ENCODE peak calls at places on chromosomes 2 and 18, in ten cellular contexts. One of them, this sample, is unnamed.
A peak's percentile ranks its signal among the peaks of the same experiment; 100 is the strongest.

GRCh38 chr2:85936421-85937068 is 47.8 kb upstream of the ST3GAL5 start:
- DNase-seq in stimulated activated CD8-positive, alpha-beta memory T cell treated with anti-CD3 and anti-CD28 coated beads, Interleukin-4, amount 100 ng/mL, for 24 hours: no peak
- DNase-seq in NCI-H1417: no peak
- DNase-seq in NAMALWA: no peak
- DNase-seq in cardiac septum: no peak
- DNase-seq in renal cortical epithelial cell: peak; percentile 13
- DNase-seq in activated CD4-positive, alpha-beta T cell treated with anti-CD3 and anti-CD28 coated beads for 4 hours: no peak
- DNase-seq in cardiac fibroblast: peak; percentile 23
- DNase-seq in skeletal muscle cell: no peak
- DNase-seq in MCF 10A: no peak
- DNase-seq in this sample: peak; percentile 35

GRCh38 chr2:70830333-70830732 is 5.3 kb downstream of the CD207 start:
- DNase-seq in stimulated activated CD8-positive, alpha-beta memory T cell treated with anti-CD3 and anti-CD28 coated beads, Interleukin-4, amount 100 ng/mL, for 24 hours: no peak
- DNase-seq in cardiac septum: no peak
- DNase-seq in NCI-H1417: no peak
- DNase-seq in NAMALWA: no peak
- DNase-seq in skeletal muscle cell: no peak
- DNase-seq in cardiac fibroblast: peak; percentile 2
- DNase-seq in MCF 10A: no peak
- DNase-seq in activated CD4-positive, alpha-beta T cell treated with anti-CD3 and anti-CD28 coated beads for 4 hours: no peak
- DNase-seq in renal cortical epithelial cell: no peak
- DNase-seq in this sample: peak; percentile 15

GRCh38 chr2:235330775-235331438 is 162.9 kb upstream of the AGAP1 start:
- DNase-seq in activated CD4-positive, alpha-beta T cell treated with anti-CD3 and anti-CD28 coated beads for 4 hours: no peak
- DNase-seq in stimulated activated CD8-positive, alpha-beta memory T cell treated with anti-CD3 and anti-CD28 coated beads, Interleukin-4, amount 100 ng/mL, for 24 hours: no peak
- DNase-seq in skeletal muscle cell: peak; percentile 97
- DNase-seq in renal cortical epithelial cell: no peak
- DNase-seq in cardiac fibroblast: peak; percentile 94
- DNase-seq in MCF 10A: peak; percentile 97
- DNase-seq in NAMALWA: no peak
- DNase-seq in cardiac septum: no peak
- DNase-seq in NCI-H1417: no peak
- DNase-seq in this sample: peak; percentile 15

GRCh38 chr2:40127890-40128548 is 323.9 kb downstream of the SLC8A1 start:
- DNase-seq in stimulated activated CD8-positive, alpha-beta memory T cell treated with anti-CD3 and anti-CD28 coated beads, Interleukin-4, amount 100 ng/mL, for 24 hours: no peak
- DNase-seq in cardiac fibroblast: peak; percentile 82
- DNase-seq in renal cortical epithelial cell: no peak
- DNase-seq in NAMALWA: no peak
- DNase-seq in NCI-H1417: no peak
- DNase-seq in MCF 10A: no peak
- DNase-seq in cardiac septum: no peak
- DNase-seq in activated CD4-positive, alpha-beta T cell treated with anti-CD3 and anti-CD28 coated beads for 4 hours: no peak
- DNase-seq in skeletal muscle cell: peak; percentile 59
- DNase-seq in this sample: no peak

GRCh38 chr2:43340945-43341356 is 114.5 kb upstream of the ZFP36L2 start:
- DNase-seq in activated CD4-positive, alpha-beta T cell treated with anti-CD3 and anti-CD28 coated beads for 4 hours: no peak
- DNase-seq in cardiac fibroblast: peak; percentile 74
- DNase-seq in skeletal muscle cell: no peak
- DNase-seq in NCI-H1417: no peak
- DNase-seq in cardiac septum: no peak
- DNase-seq in MCF 10A: peak; percentile 27
- DNase-seq in renal cortical epithelial cell: peak; percentile 80
- DNase-seq in stimulated activated CD8-positive, alpha-beta memory T cell treated with anti-CD3 and anti-CD28 coated beads, Interleukin-4, amount 100 ng/mL, for 24 hours: no peak
- DNase-seq in NAMALWA: no peak
- DNase-seq in this sample: peak; percentile 93

GRCh38 chr2:154240921-154241379 is 369.2 kb downstream of the GALNT13 start:
- DNase-seq in NCI-H1417: no peak
- DNase-seq in skeletal muscle cell: no peak
- DNase-seq in NAMALWA: no peak
- DNase-seq in renal cortical epithelial cell: no peak
- DNase-seq in cardiac septum: peak; percentile 64
- DNase-seq in cardiac fibroblast: no peak
- DNase-seq in activated CD4-positive, alpha-beta T cell treated with anti-CD3 and anti-CD28 coated beads for 4 hours: no peak
- DNase-seq in stimulated activated CD8-positive, alpha-beta memory T cell treated with anti-CD3 and anti-CD28 coated beads, Interleukin-4, amount 100 ng/mL, for 24 hours: no peak
- DNase-seq in MCF 10A: no peak
- DNase-seq in this sample: no peak

GRCh38 chr18:46412831-46413371 is 244.1 kb downstream of the LOXHD1 start:
- DNase-seq in NCI-H1417: peak; percentile 71
- DNase-seq in MCF 10A: no peak
- DNase-seq in cardiac septum: no peak
- DNase-seq in activated CD4-positive, alpha-beta T cell treated with anti-CD3 and anti-CD28 coated beads for 4 hours: no peak
- DNase-seq in skeletal muscle cell: no peak
- DNase-seq in NAMALWA: no peak
- DNase-seq in cardiac fibroblast: no peak
- DNase-seq in stimulated activated CD8-positive, alpha-beta memory T cell treated with anti-CD3 and anti-CD28 coated beads, Interleukin-4, amount 100 ng/mL, for 24 hours: no peak
- DNase-seq in renal cortical epithelial cell: no peak
- DNase-seq in this sample: no peak

GRCh38 chr2:175004980-175005832 is at the start of gene CHN1:
- DNase-seq in MCF 10A: peak; percentile 57
- DNase-seq in NAMALWA: no peak
- DNase-seq in cardiac fibroblast: peak; percentile 58
- DNase-seq in cardiac septum: peak; percentile 87
- DNase-seq in skeletal muscle cell: no peak
- DNase-seq in stimulated activated CD8-positive, alpha-beta memory T cell treated with anti-CD3 and anti-CD28 coated beads, Interleukin-4, amount 100 ng/mL, for 24 hours: peak; percentile 56
- DNase-seq in activated CD4-positive, alpha-beta T cell treated with anti-CD3 and anti-CD28 coated beads for 4 hours: peak; percentile 65
- DNase-seq in NCI-H1417: peak; percentile 79
- DNase-seq in renal cortical epithelial cell: peak; percentile 21
- DNase-seq in this sample: peak; percentile 91

GRCh38 chr2:145277922-145278321 is 758.0 kb upstream of the ZEB2 start:
- DNase-seq in stimulated activated CD8-positive, alpha-beta memory T cell treated with anti-CD3 and anti-CD28 coated beads, Interleukin-4, amount 100 ng/mL, for 24 hours: no peak
- DNase-seq in NAMALWA: no peak
- DNase-seq in cardiac fibroblast: peak; percentile 48
- DNase-seq in renal cortical epithelial cell: peak; percentile 29
- DNase-seq in activated CD4-positive, alpha-beta T cell treated with anti-CD3 and anti-CD28 coated beads for 4 hours: no peak
- DNase-seq in NCI-H1417: no peak
- DNase-seq in MCF 10A: no peak
- DNase-seq in cardiac septum: no peak
- DNase-seq in skeletal muscle cell: no peak
- DNase-seq in this sample: no peak

GRCh38 chr2:42110287-42110973 is 58.7 kb upstream of the EML4 start:
- DNase-seq in stimulated activated CD8-positive, alpha-beta memory T cell treated with anti-CD3 and anti-CD28 coated beads, Interleukin-4, amount 100 ng/mL, for 24 hours: no peak
- DNase-seq in MCF 10A: no peak
- DNase-seq in cardiac septum: no peak
- DNase-seq in cardiac fibroblast: peak; percentile 42
- DNase-seq in renal cortical epithelial cell: no peak
- DNase-seq in NCI-H1417: no peak
- DNase-seq in NAMALWA: no peak
- DNase-seq in skeletal muscle cell: no peak
- DNase-seq in activated CD4-positive, alpha-beta T cell treated with anti-CD3 and anti-CD28 coated beads for 4 hours: no peak
- DNase-seq in this sample: no peak

GRCh38 chr2:204665771-204666170 is 120.5 kb downstream of the PARD3B start:
- DNase-seq in NAMALWA: no peak
- DNase-seq in stimulated activated CD8-positive, alpha-beta memory T cell treated with anti-CD3 and anti-CD28 coated beads, Interleukin-4, amount 100 ng/mL, for 24 hours: no peak
- DNase-seq in cardiac fibroblast: no peak
- DNase-seq in renal cortical epithelial cell: no peak
- DNase-seq in NCI-H1417: no peak
- DNase-seq in MCF 10A: no peak
- DNase-seq in activated CD4-positive, alpha-beta T cell treated with anti-CD3 and anti-CD28 coated beads for 4 hours: no peak
- DNase-seq in skeletal muscle cell: no peak
- DNase-seq in cardiac septum: no peak
- DNase-seq in this sample: no peak

GRCh38 chr2:26681656-26682055 is 10.9 kb upstream of the KCNK3 start:
- DNase-seq in skeletal muscle cell: no peak
- DNase-seq in cardiac septum: peak; percentile 7
- DNase-seq in cardiac fibroblast: no peak
- DNase-seq in stimulated activated CD8-positive, alpha-beta memory T cell treated with anti-CD3 and anti-CD28 coated beads, Interleukin-4, amount 100 ng/mL, for 24 hours: no peak
- DNase-seq in NCI-H1417: no peak
- DNase-seq in renal cortical epithelial cell: no peak
- DNase-seq in activated CD4-positive, alpha-beta T cell treated with anti-CD3 and anti-CD28 coated beads for 4 hours: no peak
- DNase-seq in NAMALWA: no peak
- DNase-seq in MCF 10A: no peak
- DNase-seq in this sample: no peak

GRCh38 chr2:16270441-16270840 is 330.1 kb downstream of the MYCN start:
- DNase-seq in cardiac fibroblast: no peak
- DNase-seq in NCI-H1417: no peak
- DNase-seq in renal cortical epithelial cell: no peak
- DNase-seq in MCF 10A: no peak
- DNase-seq in skeletal muscle cell: no peak
- DNase-seq in cardiac septum: no peak
- DNase-seq in NAMALWA: no peak
- DNase-seq in stimulated activated CD8-positive, alpha-beta memory T cell treated with anti-CD3 and anti-CD28 coated beads, Interleukin-4, amount 100 ng/mL, for 24 hours: no peak
- DNase-seq in activated CD4-positive, alpha-beta T cell treated with anti-CD3 and anti-CD28 coated beads for 4 hours: no peak
- DNase-seq in this sample: no peak

GRCh38 chr18:37179384-37179783 is 350.5 kb downstream of the KIAA1328 start:
- DNase-seq in MCF 10A: no peak
- DNase-seq in cardiac septum: no peak
- DNase-seq in stimulated activated CD8-positive, alpha-beta memory T cell treated with anti-CD3 and anti-CD28 coated beads, Interleukin-4, amount 100 ng/mL, for 24 hours: no peak
- DNase-seq in activated CD4-positive, alpha-beta T cell treated with anti-CD3 and anti-CD28 coated beads for 4 hours: no peak
- DNase-seq in NCI-H1417: no peak
- DNase-seq in NAMALWA: no peak
- DNase-seq in cardiac fibroblast: no peak
- DNase-seq in skeletal muscle cell: no peak
- DNase-seq in renal cortical epithelial cell: no peak
- DNase-seq in this sample: no peak

GRCh38 chr2:85501244-85501643 is 37.7 kb upstream of the MAT2A start:
- DNase-seq in activated CD4-positive, alpha-beta T cell treated with anti-CD3 and anti-CD28 coated beads for 4 hours: no peak
- DNase-seq in NAMALWA: no peak
- DNase-seq in renal cortical epithelial cell: no peak
- DNase-seq in stimulated activated CD8-positive, alpha-beta memory T cell treated with anti-CD3 and anti-CD28 coated beads, Interleukin-4, amount 100 ng/mL, for 24 hours: no peak
- DNase-seq in MCF 10A: no peak
- DNase-seq in NCI-H1417: no peak
- DNase-seq in cardiac septum: peak; percentile 70
- DNase-seq in cardiac fibroblast: no peak
- DNase-seq in skeletal muscle cell: no peak
- DNase-seq in this sample: no peak

GRCh38 chr2:71498261-71498701 is 44.9 kb downstream of the DYSF start:
- DNase-seq in stimulated activated CD8-positive, alpha-beta memory T cell treated with anti-CD3 and anti-CD28 coated beads, Interleukin-4, amount 100 ng/mL, for 24 hours: no peak
- DNase-seq in cardiac fibroblast: peak; percentile 98
- DNase-seq in NCI-H1417: no peak
- DNase-seq in skeletal muscle cell: peak; percentile 56
- DNase-seq in renal cortical epithelial cell: peak; percentile 97
- DNase-seq in activated CD4-positive, alpha-beta T cell treated with anti-CD3 and anti-CD28 coated beads for 4 hours: no peak
- DNase-seq in MCF 10A: peak; percentile 55
- DNase-seq in NAMALWA: no peak
- DNase-seq in cardiac septum: peak; percentile 38
- DNase-seq in this sample: peak; percentile 88

GRCh38 chr2:35410431-35411061 is 945.0 kb upstream of the CRIM1 start:
- DNase-seq in MCF 10A: peak; percentile 62
- DNase-seq in NCI-H1417: no peak
- DNase-seq in renal cortical epithelial cell: peak; percentile 39
- DNase-seq in cardiac fibroblast: peak; percentile 50
- DNase-seq in stimulated activated CD8-positive, alpha-beta memory T cell treated with anti-CD3 and anti-CD28 coated beads, Interleukin-4, amount 100 ng/mL, for 24 hours: peak; percentile 27
- DNase-seq in NAMALWA: peak; percentile 59
- DNase-seq in activated CD4-positive, alpha-beta T cell treated with anti-CD3 and anti-CD28 coated beads for 4 hours: peak; percentile 5
- DNase-seq in skeletal muscle cell: no peak
- DNase-seq in cardiac septum: no peak
- DNase-seq in this sample: peak; percentile 76

GRCh38 chr2:213980883-213981282 is 430.0 kb upstream of the VWC2L start:
- DNase-seq in skeletal muscle cell: no peak
- DNase-seq in NCI-H1417: no peak
- DNase-seq in renal cortical epithelial cell: no peak
- DNase-seq in NAMALWA: no peak
- DNase-seq in MCF 10A: no peak
- DNase-seq in cardiac fibroblast: peak; percentile 40
- DNase-seq in cardiac septum: no peak
- DNase-seq in stimulated activated CD8-positive, alpha-beta memory T cell treated with anti-CD3 and anti-CD28 coated beads, Interleukin-4, amount 100 ng/mL, for 24 hours: no peak
- DNase-seq in activated CD4-positive, alpha-beta T cell treated with anti-CD3 and anti-CD28 coated beads for 4 hours: no peak
- DNase-seq in this sample: peak; percentile 28

GRCh38 chr2:25337891-25338290 is 3.8 kb downstream of the DNMT3A start:
- DNase-seq in NCI-H1417: no peak
- DNase-seq in NAMALWA: no peak
- DNase-seq in activated CD4-positive, alpha-beta T cell treated with anti-CD3 and anti-CD28 coated beads for 4 hours: no peak
- DNase-seq in cardiac septum: no peak
- DNase-seq in stimulated activated CD8-positive, alpha-beta memory T cell treated with anti-CD3 and anti-CD28 coated beads, Interleukin-4, amount 100 ng/mL, for 24 hours: no peak
- DNase-seq in renal cortical epithelial cell: no peak
- DNase-seq in MCF 10A: no peak
- DNase-seq in skeletal muscle cell: no peak
- DNase-seq in cardiac fibroblast: no peak
- DNase-seq in this sample: no peak

GRCh38 chr18:63949068-63949737 is at the start of gene HMSD:
- DNase-seq in activated CD4-positive, alpha-beta T cell treated with anti-CD3 and anti-CD28 coated beads for 4 hours: peak; percentile 26
- DNase-seq in cardiac fibroblast: peak; percentile 42
- DNase-seq in NAMALWA: no peak
- DNase-seq in stimulated activated CD8-positive, alpha-beta memory T cell treated with anti-CD3 and anti-CD28 coated beads, Interleukin-4, amount 100 ng/mL, for 24 hours: peak; percentile 33
- DNase-seq in skeletal muscle cell: no peak
- DNase-seq in cardiac septum: no peak
- DNase-seq in MCF 10A: no peak
- DNase-seq in NCI-H1417: peak; percentile 53
- DNase-seq in renal cortical epithelial cell: peak; percentile 20
- DNase-seq in this sample: peak; percentile 32

GRCh38 chr2:7674606-7675005 is 757.4 kb downstream of the RNF144A start:
- DNase-seq in cardiac septum: no peak
- DNase-seq in cardiac fibroblast: no peak
- DNase-seq in skeletal muscle cell: no peak
- DNase-seq in renal cortical epithelial cell: no peak
- DNase-seq in NCI-H1417: no peak
- DNase-seq in activated CD4-positive, alpha-beta T cell treated with anti-CD3 and anti-CD28 coated beads for 4 hours: no peak
- DNase-seq in MCF 10A: no peak
- DNase-seq in stimulated activated CD8-positive, alpha-beta memory T cell treated with anti-CD3 and anti-CD28 coated beads, Interleukin-4, amount 100 ng/mL, for 24 hours: no peak
- DNase-seq in NAMALWA: no peak
- DNase-seq in this sample: no peak

GRCh38 chr2:36800381-36800780 is 103.9 kb downstream of the VIT start:
- DNase-seq in NAMALWA: no peak
- DNase-seq in MCF 10A: no peak
- DNase-seq in activated CD4-positive, alpha-beta T cell treated with anti-CD3 and anti-CD28 coated beads for 4 hours: peak; percentile 29
- DNase-seq in cardiac fibroblast: no peak
- DNase-seq in renal cortical epithelial cell: no peak
- DNase-seq in stimulated activated CD8-positive, alpha-beta memory T cell treated with anti-CD3 and anti-CD28 coated beads, Interleukin-4, amount 100 ng/mL, for 24 hours: peak; percentile 47
- DNase-seq in cardiac septum: no peak
- DNase-seq in skeletal muscle cell: no peak
- DNase-seq in NCI-H1417: no peak
- DNase-seq in this sample: no peak

GRCh38 chr18:59155140-59155539 is 15.5 kb downstream of the SEC11C start:
- DNase-seq in stimulated activated CD8-positive, alpha-beta memory T cell treated with anti-CD3 and anti-CD28 coated beads, Interleukin-4, amount 100 ng/mL, for 24 hours: no peak
- DNase-seq in activated CD4-positive, alpha-beta T cell treated with anti-CD3 and anti-CD28 coated beads for 4 hours: no peak
- DNase-seq in renal cortical epithelial cell: peak; percentile 98
- DNase-seq in NCI-H1417: no peak
- DNase-seq in MCF 10A: no peak
- DNase-seq in cardiac septum: no peak
- DNase-seq in skeletal muscle cell: no peak
- DNase-seq in cardiac fibroblast: peak; percentile 45
- DNase-seq in NAMALWA: no peak
- DNase-seq in this sample: no peak

GRCh38 chr2:129794116-129794515 is 185.3 kb upstream of the RAB6C start:
- DNase-seq in NCI-H1417: no peak
- DNase-seq in skeletal muscle cell: no peak
- DNase-seq in cardiac fibroblast: no peak
- DNase-seq in activated CD4-positive, alpha-beta T cell treated with anti-CD3 and anti-CD28 coated beads for 4 hours: no peak
- DNase-seq in renal cortical epithelial cell: no peak
- DNase-seq in stimulated activated CD8-positive, alpha-beta memory T cell treated with anti-CD3 and anti-CD28 coated beads, Interleukin-4, amount 100 ng/mL, for 24 hours: no peak
- DNase-seq in cardiac septum: peak; percentile 17
- DNase-seq in NAMALWA: no peak
- DNase-seq in MCF 10A: no peak
- DNase-seq in this sample: no peak

GRCh38 chr2:13542061-13542460 is 825.3 kb downstream of the TRIB2 start:
- DNase-seq in skeletal muscle cell: no peak
- DNase-seq in MCF 10A: no peak
- DNase-seq in activated CD4-positive, alpha-beta T cell treated with anti-CD3 and anti-CD28 coated beads for 4 hours: no peak
- DNase-seq in NAMALWA: no peak
- DNase-seq in NCI-H1417: no peak
- DNase-seq in cardiac septum: no peak
- DNase-seq in stimulated activated CD8-positive, alpha-beta memory T cell treated with anti-CD3 and anti-CD28 coated beads, Interleukin-4, amount 100 ng/mL, for 24 hours: no peak
- DNase-seq in cardiac fibroblast: no peak
- DNase-seq in renal cortical epithelial cell: no peak
- DNase-seq in this sample: no peak

GRCh38 chr2:174752403-174753037 is 11.8 kb downstream of the CHRNA1 start:
- DNase-seq in activated CD4-positive, alpha-beta T cell treated with anti-CD3 and anti-CD28 coated beads for 4 hours: no peak
- DNase-seq in renal cortical epithelial cell: peak; percentile 53
- DNase-seq in MCF 10A: no peak
- DNase-seq in NAMALWA: peak; percentile 33
- DNase-seq in cardiac fibroblast: no peak
- DNase-seq in skeletal muscle cell: no peak
- DNase-seq in stimulated activated CD8-positive, alpha-beta memory T cell treated with anti-CD3 and anti-CD28 coated beads, Interleukin-4, amount 100 ng/mL, for 24 hours: no peak
- DNase-seq in NCI-H1417: no peak
- DNase-seq in cardiac septum: no peak
- DNase-seq in this sample: no peak

GRCh38 chr2:14517731-14518130 is 114.8 kb upstream of the LRATD1 start:
- DNase-seq in MCF 10A: no peak
- DNase-seq in skeletal muscle cell: no peak
- DNase-seq in cardiac septum: no peak
- DNase-seq in NAMALWA: no peak
- DNase-seq in activated CD4-positive, alpha-beta T cell treated with anti-CD3 and anti-CD28 coated beads for 4 hours: no peak
- DNase-seq in NCI-H1417: no peak
- DNase-seq in cardiac fibroblast: no peak
- DNase-seq in stimulated activated CD8-positive, alpha-beta memory T cell treated with anti-CD3 and anti-CD28 coated beads, Interleukin-4, amount 100 ng/mL, for 24 hours: no peak
- DNase-seq in renal cortical epithelial cell: no peak
- DNase-seq in this sample: no peak

GRCh38 chr2:240557808-240558207 is at the start of gene ANKMY1:
- DNase-seq in MCF 10A: peak; percentile 77
- DNase-seq in NCI-H1417: no peak
- DNase-seq in cardiac fibroblast: peak; percentile 76
- DNase-seq in activated CD4-positive, alpha-beta T cell treated with anti-CD3 and anti-CD28 coated beads for 4 hours: peak; percentile 69
- DNase-seq in renal cortical epithelial cell: peak; percentile 46
- DNase-seq in NAMALWA: peak; percentile 51
- DNase-seq in cardiac septum: peak; percentile 80
- DNase-seq in skeletal muscle cell: peak; percentile 31
- DNase-seq in stimulated activated CD8-positive, alpha-beta memory T cell treated with anti-CD3 and anti-CD28 coated beads, Interleukin-4, amount 100 ng/mL, for 24 hours: peak; percentile 66
- DNase-seq in this sample: peak; percentile 86

This sample was measured in dermis blood vessel endothelial cell.